ENCODE peak calls at places on chromosomes 6 and 20, in four cellular contexts. J, U, X and M are unnamed samples.

GRCh38 chr6:69179681-69180080 is 544.6 kb downstream of the ADGRB3 start:
- DNase-seq in J (no peak), U (no peak), X (no peak), M (no peak)

GRCh38 chr6:140341272-140341671 is 966.8 kb upstream of the CITED2 start:
- DNase-seq in J (no peak), U (no peak), X (no peak), M (no peak)

GRCh38 chr20:7806831-7807230 is 133.4 kb downstream of the HAO1 start:
- DNase-seq in J (no peak), U (no peak), X (no peak), M (no peak)

GRCh38 chr20:32462900-32463641 is 104.9 kb downstream of the ASXL1 start:
- DNase-seq in J (no peak), U (no peak), X (no peak), M (no peak)

GRCh38 chr20:50663095-50663821 is 28.1 kb downstream of the RIPOR3 start:
- DNase-seq in J (no peak), U (peak), X (no peak), M (peak)

GRCh38 chr6:113813207-113813606 is 43.9 kb upstream of the MARCKS start:
- DNase-seq in J (no peak), U (no peak), X (no peak), M (no peak)

GRCh38 chr6:159098636-159099106 is 53.9 kb upstream of the TAGAP start:
- DNase-seq in J (peak), U (no peak), X (peak), M (no peak)

GRCh38 chr20:56187791-56188190 is 60.7 kb upstream of the MC3R start:
- DNase-seq in J (no peak), U (no peak), X (no peak), M (no peak)

GRCh38 chr6:132663661-132664060 is 4.7 kb upstream of the TAAR1 start:
- DNase-seq in J (no peak), U (no peak), X (no peak), M (no peak)

GRCh38 chr6:33661118-33661838 is 40.2 kb downstream of the ITPR3 start:
- DNase-seq in J (no peak), U (no peak), X (no peak), M (no peak)